ENCODE peak calls at places on chromosomes 11 and 22, in eight cellular contexts. C is SK-N-DZ, G is H4, U is NCI-H1092, M is DMS153, W is mesothelial cell of epicardium, H is NCI-H2227 treated with DMSO at 0.1 percent for 48 hours, N is GM12864. E is an unnamed sample.

GRCh38 chr11:117523680-117524079 is 196.0 kb downstream of the CEP164 start:
- DNase-seq in H (no peak), U (no peak), C (no peak), M (no peak), W (no peak), G (no peak), N (no peak), E (no peak)

GRCh38 chr11:111069076-111069475 is 176.4 kb upstream of the POU2AF2 start:
- DNase-seq in U (no peak), N (no peak), M (no peak), W (no peak), C (no peak), G (peak), H (no peak), E (no peak)

GRCh38 chr11:27839226-27839913 is 139.1 kb upstream of the BDNF start:
- DNase-seq in U (no peak), C (no peak), N (no peak), M (no peak), W (no peak), G (peak), H (no peak), E (no peak)

GRCh38 chr11:68352591-68352990 is 40.2 kb downstream of the LRP5 start:
- DNase-seq in U (no peak), W (no peak), N (no peak), M (no peak), H (no peak), G (no peak), C (no peak), E (no peak)

GRCh38 chr22:49025791-49026475 is 801.7 kb downstream of the BRD1 start:
- DNase-seq in M (peak), G (no peak), U (no peak), N (no peak), C (no peak), H (no peak), W (no peak), E (no peak)

GRCh38 chr22:37174964-37175363 is 13.1 kb downstream of the C1QTNF6 start:
- DNase-seq in W (no peak), G (no peak), H (no peak), C (no peak), M (no peak), U (no peak), N (no peak), E (no peak)

GRCh38 chr11:65593518-65594414 is 1.8 kb downstream of the KCNK7 start:
- DNase-seq in G (no peak), H (no peak), N (no peak), M (no peak), U (no peak), C (peak), W (no peak), E (peak)

GRCh38 chr11:16001899-16002426 is 354.4 kb downstream of the SOX6 start:
- DNase-seq in N (no peak), M (peak), U (peak), W (no peak), C (no peak), G (peak), H (no peak), E (no peak)

E was measured in BE2C.